ENCODE peak calls at places on chromosomes 6 and 20, in nine cellular contexts. U is breast epithelium, S is heart left ventricle, D is right lobe of liver, A is uterus, T is ovary, V is sigmoid colon, K is body of pancreas, P is esophagus squamous epithelium. Q is an unnamed sample.

GRCh38 chr6:21005816-21006553 is 471.7 kb downstream of the CDKAL1 start:
- DNase-seq in U (no peak), S (no peak), D (no peak), A (no peak), T (no peak), V (no peak), K (no peak), P (no peak), Q (no peak)

GRCh38 chr6:156686429-156686939 is 90.7 kb upstream of the ARID1B start:
- DNase-seq in U (peak), S (no peak), D (no peak), A (no peak), T (no peak), V (peak), K (peak), P (no peak), Q (peak)

GRCh38 chr6:28296520-28297060 is 15.2 kb downstream of the PGBD1 start:
- DNase-seq in U (no peak), S (no peak), D (no peak), A (no peak), T (no peak), V (no peak), K (no peak), P (no peak), Q (no peak)

GRCh38 chr20:48175261-48175660 is 390.0 kb upstream of the SULF2 start:
- DNase-seq in U (no peak), S (no peak), D (no peak), A (no peak), T (no peak), V (no peak), K (no peak), P (no peak), Q (no peak)

GRCh38 chr20:688809-689208 is 13.2 kb upstream of the SCRT2 start:
- DNase-seq in U (no peak), S (no peak), D (no peak), A (no peak), T (no peak), V (no peak), K (peak), P (no peak), Q (peak)

GRCh38 chr6:148240463-148240845 is 102.2 kb upstream of the SASH1 start:
- DNase-seq in U (no peak), S (peak), D (no peak), A (no peak), T (no peak), V (no peak), K (no peak), P (no peak), Q (no peak)

GRCh38 chr6:139271056-139271455 is 20.7 kb downstream of the TXLNB start:
- DNase-seq in U (no peak), S (no peak), D (no peak), A (no peak), T (no peak), V (no peak), K (no peak), P (no peak), Q (no peak)

GRCh38 chr6:12570461-12571030 is 146.0 kb upstream of the PHACTR1 start:
- DNase-seq in U (peak), S (no peak), D (no peak), A (no peak), T (no peak), V (no peak), K (no peak), P (no peak), Q (no peak)

GRCh38 chr20:36274248-36274841 is 31.8 kb upstream of the DLGAP4 start:
- DNase-seq in U (no peak), S (no peak), D (no peak), A (no peak), T (no peak), V (peak), K (no peak), P (no peak), Q (no peak)

GRCh38 chr6:125236536-125237327 is 65.0 kb downstream of the HDDC2 start:
- DNase-seq in U (no peak), S (no peak), D (no peak), A (no peak), T (no peak), V (no peak), K (no peak), P (no peak), Q (no peak)

GRCh38 chr6:18022398-18023231 is 35.2 kb upstream of the KIF13A start:
- DNase-seq in U (peak), S (no peak), D (no peak), A (no peak), T (no peak), V (no peak), K (no peak), P (no peak), Q (no peak)

GRCh38 chr20:63446174-63447024 is 26.1 kb downstream of the KCNQ2 start:
- DNase-seq in U (no peak), S (peak), D (no peak), A (no peak), T (no peak), V (no peak), K (no peak), P (no peak), Q (no peak)

GRCh38 chr6:127192911-127193503 is 73.7 kb upstream of the RNF146 start:
- DNase-seq in U (no peak), S (no peak), D (no peak), A (no peak), T (no peak), V (no peak), K (no peak), P (no peak), Q (no peak)

GRCh38 chr20:36865076-36865860 is 10.7 kb upstream of the TLDC2 start:
- DNase-seq in U (no peak), S (no peak), D (no peak), A (no peak), T (no peak), V (no peak), K (no peak), P (no peak), Q (no peak)

GRCh38 chr20:22773326-22773725 is 189.0 kb upstream of the FOXA2 start:
- DNase-seq in U (no peak), S (no peak), D (no peak), A (no peak), T (no peak), V (no peak), K (no peak), P (no peak), Q (no peak)

GRCh38 chr6:141484726-141485125 is 648.0 kb upstream of the GJE1 start:
- DNase-seq in U (no peak), S (no peak), D (no peak), A (no peak), T (no peak), V (no peak), K (no peak), P (no peak), Q (no peak)

GRCh38 chr20:44738779-44739477 is 6.7 kb upstream of the KCNK15 start:
- DNase-seq in U (peak), S (peak), D (no peak), A (peak), T (peak), V (no peak), K (peak), P (peak), Q (peak)

GRCh38 chr6:56860466-56860865 is 94.4 kb upstream of the BEND6 start:
- DNase-seq in U (no peak), S (no peak), D (no peak), A (no peak), T (no peak), V (no peak), K (no peak), P (no peak), Q (no peak)

GRCh38 chr6:84350397-84350796 is 123.0 kb upstream of the CEP162 start:
- DNase-seq in U (no peak), S (no peak), D (no peak), A (no peak), T (no peak), V (no peak), K (no peak), P (no peak), Q (no peak)

GRCh38 chr20:58651823-58652605 is 931 bp downstream of the STX16 start:
- DNase-seq in U (peak), S (peak), D (peak), A (no peak), T (peak), V (peak), K (peak), P (peak), Q (peak)

GRCh38 chr20:24382775-24383174 is 86.7 kb upstream of the SYNDIG1 start:
- DNase-seq in U (no peak), S (no peak), D (no peak), A (no peak), T (no peak), V (no peak), K (no peak), P (no peak), Q (no peak)

GRCh38 chr6:152635949-152636674 is 1.1 kb downstream of the SYNE1 start:
- DNase-seq in U (no peak), S (peak), D (peak), A (peak), T (peak), V (peak), K (peak), P (no peak), Q (no peak)

GRCh38 chr6:71248866-71249265 is 39.7 kb upstream of the OGFRL1 start:
- DNase-seq in U (no peak), S (no peak), D (no peak), A (no peak), T (no peak), V (no peak), K (no peak), P (no peak), Q (no peak)

GRCh38 chr6:8707956-8708772 is 272.8 kb upstream of the SLC35B3 start:
- DNase-seq in U (peak), S (no peak), D (peak), A (no peak), T (no peak), V (no peak), K (peak), P (no peak), Q (no peak)

GRCh38 chr6:131807644-131808459 is at the start of gene ENPP1:
- DNase-seq in U (peak), S (peak), D (peak), A (peak), T (peak), V (peak), K (peak), P (no peak), Q (peak)

GRCh38 chr6:116313377-116313776 is 33.6 kb upstream of the TSPYL1 start:
- DNase-seq in U (no peak), S (no peak), D (no peak), A (no peak), T (no peak), V (no peak), K (no peak), P (no peak), Q (no peak)

GRCh38 chr6:4039348-4039747 is 39.6 kb downstream of the FAM217A start:
- DNase-seq in U (no peak), S (no peak), D (no peak), A (no peak), T (no peak), V (no peak), K (no peak), P (no peak), Q (no peak)

GRCh38 chr20:52532674-52533073 is 341.1 kb upstream of the ZFP64 start:
- DNase-seq in U (no peak), S (no peak), D (no peak), A (no peak), T (no peak), V (no peak), K (no peak), P (no peak), Q (no peak)

GRCh38 chr6:24321538-24322162 is 36.2 kb downstream of the DCDC2 start:
- DNase-seq in U (no peak), S (no peak), D (no peak), A (no peak), T (no peak), V (no peak), K (no peak), P (no peak), Q (no peak)

GRCh38 chr6:89432875-89433636 is at the start of gene ANKRD6:
- DNase-seq in U (peak), S (peak), D (peak), A (peak), T (peak), V (peak), K (peak), P (no peak), Q (peak)

GRCh38 chr6:124963416-124964083 is 1.3 kb downstream of the RNF217 start:
- DNase-seq in U (no peak), S (no peak), D (peak), A (no peak), T (no peak), V (no peak), K (no peak), P (no peak), Q (peak)

GRCh38 chr6:77986380-77987034 is 333.7 kb downstream of the MEI4 start:
- DNase-seq in U (no peak), S (no peak), D (no peak), A (no peak), T (no peak), V (no peak), K (no peak), P (no peak), Q (no peak)

DNA sequence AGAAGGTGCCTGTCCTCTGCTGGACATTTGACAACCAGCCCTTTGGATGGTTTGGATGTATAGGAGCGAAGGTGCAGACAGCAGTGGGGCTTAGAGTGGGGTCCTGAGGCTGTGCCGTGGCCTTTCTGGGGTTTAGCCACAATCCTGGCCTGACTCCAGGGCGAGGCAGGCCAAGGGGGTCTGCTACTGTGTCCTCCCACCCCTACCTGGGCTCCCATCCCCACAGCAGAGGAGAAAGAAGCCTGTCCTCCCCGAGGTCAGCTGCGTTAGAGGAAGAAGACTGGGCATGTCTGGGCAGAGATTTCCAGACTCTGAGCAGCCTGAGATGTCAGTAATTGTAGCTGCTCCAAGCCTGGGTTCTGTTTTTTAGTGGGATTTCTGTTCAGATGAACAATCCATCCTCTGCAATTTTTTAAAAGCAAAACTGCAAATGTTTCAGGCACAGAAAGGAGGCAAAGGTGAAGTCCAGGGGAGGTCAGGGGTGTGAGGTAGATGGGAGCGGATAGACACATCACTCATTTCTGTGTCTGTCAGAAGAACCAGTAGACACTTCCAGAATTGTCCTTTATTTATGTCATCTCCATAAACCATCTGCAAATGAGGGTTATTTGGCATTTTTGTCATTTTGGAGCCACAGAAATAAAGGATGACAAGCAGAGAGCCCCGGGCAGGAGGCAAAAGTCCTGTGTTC is 1.3 kb upstream of the CDKN1A start:
- DNase-seq in U (no peak), S (no peak), D (no peak), A (no peak), T (no peak), V (no peak), K (no peak), P (no peak), Q (no peak)
- TF ChIP-seq POLR2A in U (no peak), S (no peak), D (no peak), A (no peak), T (no peak), V (no peak), K (no peak), P (no peak), Q (no peak)

GRCh38 chr6:144063744-144064401 is 31.5 kb downstream of the SF3B5 start:
- DNase-seq in U (peak), S (peak), D (peak), A (peak), T (peak), V (peak), K (peak), P (peak), Q (peak)

GRCh38 chr6:144063246-144063743 is 32.1 kb downstream of the SF3B5 start:
- DNase-seq in U (peak), S (no peak), D (no peak), A (no peak), T (no peak), V (no peak), K (peak), P (no peak), Q (peak)

GRCh38 chr6:144062757-144063156 is 32.6 kb downstream of the SF3B5 start:
- DNase-seq in U (no peak), S (no peak), D (no peak), A (no peak), T (no peak), V (no peak), K (no peak), P (no peak), Q (peak)

GRCh38 chr6:144064831-144065668 is 30.3 kb downstream of the SF3B5 start:
- DNase-seq in U (no peak), S (no peak), D (no peak), A (no peak), T (no peak), V (no peak), K (peak), P (no peak), Q (peak)

GRCh38 chr6:144064402-144064830 is 31.0 kb downstream of the SF3B5 start:
- DNase-seq in U (no peak), S (peak), D (peak), A (no peak), T (no peak), V (peak), K (peak), P (no peak), Q (peak)
- TF ChIP-seq POLR2A in U (no peak), S (no peak), D (no peak), A (no peak), T (no peak), V (no peak), K (no peak), P (no peak), Q (peak)

GRCh38 chr6:110180228-110181008 is at the start of gene CDC40:
- DNase-seq in U (peak), S (peak), D (peak), A (peak), T (peak), V (peak), K (peak), P (no peak), Q (peak)

GRCh38 chr6:110181131-110182027 is 1.2 kb downstream of the CDC40 start:
- DNase-seq in U (no peak), S (no peak), D (no peak), A (no peak), T (no peak), V (no peak), K (no peak), P (no peak), Q (peak)

GRCh38 chr6:110185879-110186278 is 5.7 kb downstream of the CDC40 start:
- DNase-seq in U (no peak), S (no peak), D (no peak), A (no peak), T (no peak), V (no peak), K (no peak), P (no peak), Q (no peak)

GRCh38 chr6:110179406-110180227 is at the start of gene WASF1:
- DNase-seq in U (peak), S (peak), D (peak), A (peak), T (peak), V (peak), K (peak), P (peak), Q (peak)

DNA sequence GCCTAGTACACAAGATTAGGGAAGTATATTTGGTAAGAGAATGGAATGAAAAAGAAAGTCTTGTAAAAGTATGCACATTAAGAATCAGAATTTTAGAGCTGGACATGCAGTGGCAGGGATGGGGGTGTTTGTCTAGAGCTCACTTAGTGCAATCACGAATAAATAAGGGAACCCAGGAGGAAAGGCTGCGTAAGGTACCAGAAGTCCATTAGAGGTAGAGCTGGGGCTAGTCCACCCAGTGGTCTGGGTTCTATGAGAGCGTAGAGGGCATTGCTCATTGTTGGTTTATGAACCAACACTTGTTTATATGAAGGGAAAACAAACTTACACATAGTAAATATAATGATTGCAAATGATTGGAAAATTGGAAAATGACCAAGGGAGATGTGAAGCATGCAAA is 3.1 kb downstream of the CDC40 start:
- DNase-seq in U (no peak), S (no peak), D (no peak), A (no peak), T (no peak), V (no peak), K (no peak), P (no peak), Q (no peak)
- TF ChIP-seq POLR2A in U (no peak), S (no peak), D (no peak), A (no peak), T (no peak), V (no peak), K (no peak), P (no peak), Q (no peak)

GRCh38 chr6:114361036-114361435 is 18.2 kb upstream of the HS3ST5 start:
- DNase-seq in U (no peak), S (no peak), D (no peak), A (no peak), T (no peak), V (no peak), K (no peak), P (no peak), Q (no peak)
- TF ChIP-seq POLR2A in U (no peak), S (no peak), D (no peak), A (no peak), T (no peak), V (no peak), K (no peak), P (no peak), Q (no peak)

DNA sequence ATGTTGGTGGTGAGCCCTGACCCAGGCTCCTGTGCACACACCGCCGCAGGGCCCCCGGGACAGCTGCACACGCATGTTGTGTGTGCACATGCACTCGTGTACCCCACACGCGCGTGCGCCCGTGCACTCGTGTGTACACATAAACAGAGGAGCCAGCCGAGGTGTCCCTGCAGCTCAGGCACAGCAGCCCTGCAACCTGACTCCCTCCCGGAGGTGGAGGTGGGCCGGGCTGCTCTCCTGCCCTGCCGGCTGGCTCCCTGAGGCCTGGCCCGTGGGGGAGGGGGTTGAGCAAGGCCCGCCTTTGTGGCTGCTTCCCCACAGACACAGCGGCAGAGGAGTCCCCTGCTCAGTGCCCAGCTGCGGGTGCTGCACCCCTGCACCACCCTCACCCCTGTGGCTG is 661 bp downstream of the RBBP8NL start:
- DNase-seq in U (no peak), S (no peak), D (no peak), A (no peak), T (no peak), V (no peak), K (peak), P (no peak), Q (no peak)
- TF ChIP-seq POLR2A in U (no peak), S (no peak), D (no peak), A (no peak), T (no peak), V (no peak), K (no peak), P (no peak), Q (no peak)

GRCh38 chr20:39913274-39913673 is 775.8 kb downstream of the MAFB start:
- DNase-seq in U (no peak), S (no peak), D (no peak), A (no peak), T (no peak), V (no peak), K (no peak), P (no peak), Q (no peak)

GRCh38 chr20:39909447-39909846 is 779.6 kb downstream of the MAFB start:
- DNase-seq in U (no peak), S (peak), D (peak), A (no peak), T (no peak), V (peak), K (no peak), P (no peak), Q (no peak)

GRCh38 chr20:39910536-39910935 is 778.5 kb downstream of the MAFB start:
- DNase-seq in U (peak), S (peak), D (peak), A (no peak), T (no peak), V (peak), K (no peak), P (no peak), Q (no peak)

GRCh38 chr20:39916236-39916635 is 772.8 kb downstream of the MAFB start:
- DNase-seq in U (no peak), S (no peak), D (no peak), A (no peak), T (no peak), V (no peak), K (no peak), P (no peak), Q (no peak)

DNA sequence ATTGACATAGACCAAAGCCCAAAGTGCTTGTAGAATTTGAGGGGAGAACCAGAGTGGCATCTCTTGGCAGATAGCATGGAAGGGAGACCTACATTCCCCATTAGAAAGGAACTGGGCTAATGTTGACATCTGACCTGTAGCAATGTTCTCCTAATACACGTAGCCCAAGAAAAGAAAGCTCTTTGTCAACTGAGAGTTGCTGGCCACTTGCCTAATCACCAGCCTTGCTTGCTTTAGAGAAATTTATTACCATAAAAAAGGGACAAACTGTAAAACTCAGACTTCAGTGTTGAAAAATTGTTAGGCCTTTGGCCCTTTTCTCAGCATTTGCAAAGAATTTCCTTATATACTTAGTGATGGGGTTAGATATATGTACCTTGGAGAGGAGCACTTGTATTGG is 777.5 kb downstream of the MAFB start:
- DNase-seq in U (no peak), S (no peak), D (no peak), A (no peak), T (no peak), V (no peak), K (no peak), P (no peak), Q (no peak)
- TF ChIP-seq POLR2A in U (no peak), S (no peak), D (no peak), A (no peak), T (no peak), V (no peak), K (no peak), P (no peak), Q (no peak)